ENCODE peak calls at places on chromosomes 4 and X, in eight cellular contexts. M is left lung; V is activated CD4-positive, alpha-beta T cell treated with anti-CD3 and anti-CD28 coated beads, Interleukin-2, amount 10 ng/mL, durations not matched to agents 7 days and 5 days; U is stimulated activated CD8-positive, alpha-beta memory T cell treated with anti-CD3 and anti-CD28 coated beads, Interleukin-4, amount 100 ng/mL, for 4 hours; D is AG04450; E is CD4-positive, alpha-beta T cell; H is activated T-helper 1 cell treated with Interleukin-2 at 50 U/mL for 16 hours; I is midbrain. C is an unnamed sample.

GRCh38 chr4:185361872-185362271 is 33.9 kb downstream of the LRP2BP start:
- DNase-seq in M (no peak), V (no peak), U (no peak), D (no peak), E (no peak), H (no peak), I (no peak), C (no peak)

GRCh38 chr4:15400911-15401671 is 26.7 kb upstream of the C1QTNF7 start:
- DNase-seq in M (peak), V (peak), U (no peak), D (peak), E (peak), H (no peak), I (peak), C (peak)

GRCh38 chr4:184265566-184266351 is 48.1 kb upstream of the ENPP6 start:
- DNase-seq in M (no peak), V (no peak), U (no peak), D (no peak), E (no peak), H (no peak), I (no peak), C (no peak)

GRCh38 chr4:109614466-109614865 is 54.4 kb downstream of the MCUB start:
- DNase-seq in M (no peak), V (no peak), U (no peak), D (no peak), E (no peak), H (no peak), I (no peak), C (no peak)

GRCh38 chr4:169484485-169484884 is 127.9 kb downstream of the NEK1 start:
- DNase-seq in M (no peak), V (no peak), U (no peak), D (no peak), E (no peak), H (no peak), I (peak), C (no peak)

GRCh38 chr4:41022116-41022515 is 192.2 kb downstream of the APBB2 start:
- DNase-seq in M (no peak), V (no peak), U (no peak), D (no peak), E (no peak), H (no peak), I (no peak), C (peak)

GRCh38 chr4:20839957-20840356 is 139.7 kb downstream of the PACRGL start:
- DNase-seq in M (no peak), V (no peak), U (no peak), D (peak), E (no peak), H (no peak), I (no peak), C (peak)

GRCh38 chr4:40307627-40308497 is 27.3 kb upstream of the CHRNA9 start:
- DNase-seq in M (no peak), V (peak), U (peak), D (no peak), E (peak), H (peak), I (no peak), C (no peak)

GRCh38 chr4:5824635-5825034 is 68.3 kb downstream of the CRMP1 start:
- DNase-seq in M (no peak), V (no peak), U (no peak), D (no peak), E (no peak), H (no peak), I (no peak), C (peak)

GRCh38 chr4:94621491-94622080 is 136.2 kb upstream of the BMPR1B start:
- DNase-seq in M (no peak), V (peak), U (no peak), D (no peak), E (no peak), H (no peak), I (peak), C (no peak)

GRCh38 chr4:104507112-104507511 is 12.4 kb upstream of the CXXC4 start:
- DNase-seq in M (no peak), V (no peak), U (no peak), D (no peak), E (no peak), H (no peak), I (no peak), C (no peak)

GRCh38 chrX:150503898-150504219 is 64.6 kb upstream of the MTM1 start:
- DNase-seq in M (no peak), V (no peak), U (no peak), D (no peak), E (no peak), H (no peak), I (no peak), C (no peak)

GRCh38 chr4:189912170-189912569 is 28.5 kb upstream of the FRG1 start:
- DNase-seq in M (no peak), V (no peak), U (no peak), D (no peak), E (no peak), H (no peak), I (no peak), C (no peak)

GRCh38 chr4:130172156-130172555 is 1076.2 kb downstream of the C4orf33 start:
- DNase-seq in M (no peak), V (no peak), U (no peak), D (no peak), E (no peak), H (no peak), I (no peak), C (no peak)

GRCh38 chrX:40243699-40244098 is 145.9 kb upstream of the BCOR start:
- DNase-seq in M (no peak), V (no peak), U (no peak), D (no peak), E (no peak), H (no peak), I (no peak), C (no peak)

GRCh38 chr4:139655116-139655515 is 10.5 kb upstream of the MGST2 start:
- DNase-seq in M (no peak), V (peak), U (no peak), D (no peak), E (no peak), H (no peak), I (no peak), C (no peak)

GRCh38 chr4:5940470-5941203 is 47.8 kb upstream of the CRMP1 start:
- DNase-seq in M (no peak), V (no peak), U (no peak), D (no peak), E (no peak), H (no peak), I (no peak), C (peak)

GRCh38 chr4:73841243-73841925 is 4.9 kb downstream of the CXCL6 start:
- DNase-seq in M (no peak), V (no peak), U (no peak), D (no peak), E (no peak), H (no peak), I (no peak), C (no peak)

GRCh38 chr4:94603170-94603747 is 151.5 kb downstream of the PDLIM5 start:
- DNase-seq in M (no peak), V (no peak), U (no peak), D (peak), E (no peak), H (no peak), I (no peak), C (peak)

GRCh38 chrX:155966876-155967275 is 30.6 kb upstream of the IL9R start:
- DNase-seq in M (no peak), V (peak), U (no peak), D (no peak), E (no peak), H (no peak), I (no peak), C (no peak)

GRCh38 chr4:173318648-173319211 is 15.4 kb downstream of the HMGB2 start:
- DNase-seq in M (no peak), V (no peak), U (no peak), D (no peak), E (no peak), H (no peak), I (peak), C (no peak)

GRCh38 chrX:70998402-70999027 is 67.6 kb upstream of the SLC7A3 start:
- DNase-seq in M (no peak), V (peak), U (no peak), D (no peak), E (peak), H (no peak), I (peak), C (peak)

GRCh38 chr4:66555301-66555700 is 885.0 kb upstream of the EPHA5 start:
- DNase-seq in M (no peak), V (no peak), U (no peak), D (no peak), E (no peak), H (no peak), I (no peak), C (no peak)

GRCh38 chr4:73589887-73590801 is 30.1 kb downstream of the RASSF6 start:
- DNase-seq in M (no peak), V (no peak), U (no peak), D (no peak), E (no peak), H (no peak), I (no peak), C (no peak)